ENCODE peak calls at places on chromosomes 2 and 18, in ten cellular contexts. D, B, P, Q, S, G, F, T, V and A are unnamed samples.

GRCh38 chr2:58436842-58437241 is 195.7 kb upstream of the FANCL start:
- DNase-seq in T (no peak), F (no peak), B (no peak), D (no peak), S (no peak), Q (no peak), P (no peak), G (no peak), V (no peak), A (no peak)

GRCh38 chr2:72010647-72011355 is 136.9 kb downstream of the CYP26B1 start:
- DNase-seq in P (no peak), Q (no peak), B (no peak), S (no peak), V (no peak), T (no peak), F (no peak), G (no peak), D (no peak), A (no peak)

GRCh38 chr2:122531803-122532344 is 776.4 kb downstream of the TSN start:
- DNase-seq in Q (no peak), T (peak; percentile 92), D (no peak), S (no peak), G (no peak), P (no peak), F (no peak), B (no peak), V (no peak), A (no peak)

GRCh38 chr2:229043681-229044080 is 227.4 kb downstream of the PID1 start:
- DNase-seq in F (peak; percentile 40), S (no peak), P (no peak), Q (no peak), B (no peak), D (no peak), G (no peak), V (no peak), T (no peak), A (no peak)

GRCh38 chr18:71116535-71116934 is 827.7 kb downstream of the SOCS6 start:
- DNase-seq in P (no peak), T (no peak), V (no peak), D (no peak), F (no peak), S (no peak), B (no peak), Q (no peak), G (no peak), A (no peak)

GRCh38 chr18:8776013-8776515 is 70.7 kb downstream of the MTCL1 start:
- DNase-seq in V (no peak), D (no peak), B (no peak), Q (no peak), F (no peak), G (no peak), P (no peak), T (no peak), S (no peak), A (no peak)

GRCh38 chr2:29262681-29263260 is 147.6 kb downstream of the CLIP4 start:
- DNase-seq in V (no peak), D (no peak), F (no peak), B (no peak), T (no peak), G (no peak), S (no peak), Q (no peak), P (no peak), A (no peak)

GRCh38 chr18:48541026-48541746 is 2.4 kb downstream of the CTIF start:
- DNase-seq in F (peak; percentile 92), S (no peak), Q (peak; percentile 83), V (peak; percentile 23), B (peak; percentile 64), P (no peak), D (no peak), T (peak; percentile 73), G (peak; percentile 84), A (no peak)

GRCh38 chr2:127188797-127189196 is 31.3 kb downstream of the CYP27C1 start:
- DNase-seq in G (no peak), P (no peak), S (no peak), B (no peak), F (no peak), Q (no peak), T (no peak), D (no peak), V (no peak), A (no peak)

GRCh38 chr2:206558492-206558891 is 83.8 kb upstream of the FAM237A start:
- DNase-seq in T (no peak), V (no peak), B (no peak), G (no peak), Q (no peak), P (no peak), F (no peak), D (no peak), S (no peak), A (no peak)

GRCh38 chr18:47418746-47419145 is 167.3 kb upstream of the SKOR2 start:
- DNase-seq in F (peak; percentile 73), T (no peak), G (peak; percentile 41), V (no peak), D (no peak), P (no peak), S (no peak), Q (no peak), B (no peak), A (no peak)

GRCh38 chr18:61963705-61964104 is 70.9 kb upstream of the RNF152 start:
- DNase-seq in V (no peak), B (no peak), G (no peak), F (peak; percentile 29), D (no peak), P (no peak), S (no peak), T (no peak), Q (no peak), A (no peak)

GRCh38 chr18:13217466-13217961 is 1.0 kb upstream of the LDLRAD4 start:
- DNase-seq in V (peak; percentile 60), S (peak; percentile 50), P (peak; percentile 54), B (peak; percentile 43), T (peak; percentile 58), F (peak; percentile 19), D (peak; percentile 32), Q (peak; percentile 83), G (peak; percentile 37), A (no peak)

GRCh38 chr2:99205491-99205890 is 24.5 kb downstream of the MRPL30 start:
- DNase-seq in Q (no peak), P (no peak), T (peak; percentile 35), V (no peak), F (no peak), G (no peak), B (peak; percentile 15), S (no peak), D (no peak), A (no peak)

GRCh38 chr2:43438858-43439655 is 156.8 kb downstream of the THADA start:
- DNase-seq in F (peak; percentile 70), G (no peak), S (no peak), Q (no peak), T (no peak), B (no peak), V (no peak), P (no peak), D (no peak), A (no peak)